ENCODE peak calls at places on chromosomes 12 and 14, in six cellular contexts. F, Y, I, K, O and T are unnamed samples.

GRCh38 chr12:23055004-23055403 is 430.0 kb downstream of the ETNK1 start:
- DNase-seq in F (peak), Y (no peak), I (peak), K (peak), O (no peak), T (no peak)

GRCh38 chr14:72625689-72626088 is 268.2 kb downstream of the DPF3 start:
- DNase-seq in F (no peak), Y (no peak), I (no peak), K (no peak), O (no peak), T (no peak)

GRCh38 chr14:106875503-106875902 is 1349.1 kb downstream of the TMEM121 start:
- DNase-seq in F (peak), Y (no peak), I (peak), K (no peak), O (peak), T (no peak)

GRCh38 chr12:76942276-76942675 is 63.5 kb upstream of the CSRP2 start:
- DNase-seq in F (no peak), Y (no peak), I (no peak), K (no peak), O (no peak), T (no peak)

GRCh38 chr12:115207216-115207915 is 523.4 kb upstream of the TBX3 start:
- DNase-seq in F (no peak), Y (no peak), I (no peak), K (no peak), O (no peak), T (no peak)

GRCh38 chr14:53881161-53881846 is 75.3 kb downstream of the BMP4 start:
- DNase-seq in F (no peak), Y (no peak), I (no peak), K (no peak), O (no peak), T (no peak)

GRCh38 chr14:106879241-106879640 is 1352.9 kb downstream of the TMEM121 start:
- DNase-seq in F (peak), Y (no peak), I (peak), K (peak), O (peak), T (peak)

GRCh38 chr14:51657762-51658161 is 6.1 kb downstream of the FRMD6 start:
- DNase-seq in F (no peak), Y (no peak), I (no peak), K (no peak), O (no peak), T (no peak)

GRCh38 chr12:67663121-67663520 is 14.6 kb downstream of the DYRK2 start:
- DNase-seq in F (no peak), Y (no peak), I (no peak), K (no peak), O (no peak), T (no peak)

GRCh38 chr14:56797569-56798446 is 12.5 kb downstream of the OTX2 start:
- DNase-seq in F (no peak), Y (no peak), I (no peak), K (peak), O (no peak), T (no peak)

GRCh38 chr12:5264006-5264405 is 167.9 kb upstream of the NTF3 start:
- DNase-seq in F (peak), Y (no peak), I (no peak), K (no peak), O (no peak), T (no peak)

GRCh38 chr14:89701079-89702043 is 253.2 kb downstream of the EFCAB11 start:
- DNase-seq in F (peak), Y (no peak), I (peak), K (peak), O (peak), T (peak)

GRCh38 chr12:76790564-76791552 is 26.9 kb downstream of the ZDHHC17 start:
- DNase-seq in F (no peak), Y (no peak), I (no peak), K (peak), O (peak), T (peak)

GRCh38 chr12:116525418-116526001 is 33.7 kb upstream of the MAP1LC3B2 start:
- DNase-seq in F (peak), Y (peak), I (peak), K (peak), O (no peak), T (peak)

GRCh38 chr12:49748306-49748705 is 6.9 kb downstream of the TMBIM6 start:
- DNase-seq in F (no peak), Y (no peak), I (no peak), K (no peak), O (no peak), T (no peak)

GRCh38 chr12:46521145-46521544 is 148.6 kb upstream of the SLC38A2 start:
- DNase-seq in F (no peak), Y (no peak), I (no peak), K (no peak), O (no peak), T (no peak)

GRCh38 chr12:68446896-68447806 is 115.0 kb upstream of the MDM1 start:
- DNase-seq in F (no peak), Y (no peak), I (no peak), K (peak), O (no peak), T (no peak)

GRCh38 chr12:63805704-63806672 is 26.3 kb downstream of the RXYLT1 start:
- DNase-seq in F (peak), Y (no peak), I (no peak), K (no peak), O (no peak), T (peak)

GRCh38 chr14:22512106-22512814 is 76.8 kb downstream of the DAD1 start:
- DNase-seq in F (no peak), Y (no peak), I (no peak), K (no peak), O (no peak), T (no peak)

GRCh38 chr12:92796650-92797049 is 93.9 kb downstream of the PLEKHG7 start:
- DNase-seq in F (no peak), Y (no peak), I (no peak), K (no peak), O (no peak), T (no peak)

GRCh38 chr12:105696-106095 is 39.1 kb downstream of the IQSEC3 start:
- DNase-seq in F (no peak), Y (no peak), I (no peak), K (no peak), O (no peak), T (no peak)

GRCh38 chr12:58668831-58669230 is 251.5 kb downstream of the LRIG3 start:
- DNase-seq in F (no peak), Y (no peak), I (no peak), K (no peak), O (no peak), T (no peak)

GRCh38 chr14:76812422-76813383 is at the start of gene ANGEL1:
- DNase-seq in F (peak), Y (peak), I (peak), K (peak), O (peak), T (peak)

GRCh38 chr12:42550815-42551214 is 38.7 kb downstream of the PRICKLE1 start:
- DNase-seq in F (no peak), Y (no peak), I (no peak), K (no peak), O (no peak), T (no peak)

GRCh38 chr14:62076368-62076767 is 314.1 kb downstream of the SNAPC1 start:
- DNase-seq in F (no peak), Y (no peak), I (no peak), K (no peak), O (no peak), T (no peak)

GRCh38 chr12:24909667-24910066 is 39.2 kb downstream of the BCAT1 start:
- DNase-seq in F (peak), Y (peak), I (no peak), K (no peak), O (no peak), T (peak)

GRCh38 chr12:58106185-58106584 is 164.8 kb downstream of the ATP23 start:
- DNase-seq in F (no peak), Y (no peak), I (no peak), K (no peak), O (no peak), T (no peak)

GRCh38 chr12:10165421-10165820 is 6.5 kb downstream of the OLR1 start:
- DNase-seq in F (no peak), Y (no peak), I (no peak), K (no peak), O (no peak), T (no peak)

GRCh38 chr12:71694099-71694820 is 8.4 kb downstream of the TMEM19 start:
- DNase-seq in F (no peak), Y (no peak), I (no peak), K (no peak), O (peak), T (no peak)